ENCODE peak calls at places on chromosomes 16 and 17, in five cellular contexts. One of them, this sample, is unnamed. For H3K9me2 and H3K36me3, the result is how much of the 10 kb centered on the place peaks cover.

GRCh38 chr17:41810659-41811548 is 845 bp downstream of the P3H4 start:
- DNase-seq in GM23338: peak
- DNase-seq in GM23248: peak
- DNase-seq in HCT116: no peak
- DNase-seq in OCI-LY7: no peak
- DNase-seq in this sample: no peak

GRCh38 chr16:50925758-50926357 is 184.0 kb downstream of the CYLD start:
- DNase-seq in OCI-LY7: no peak
- DNase-seq in HCT116: no peak
- DNase-seq in GM23248: peak
- DNase-seq in GM23338: no peak
- DNase-seq in this sample: no peak

GRCh38 chr17:28942925-28943324 is 8.4 kb downstream of the PHF12 start:
- DNase-seq in OCI-LY7: no peak
- DNase-seq in GM23338: no peak
- DNase-seq in GM23248: no peak
- DNase-seq in HCT116: no peak
- DNase-seq in this sample: no peak

GRCh38 chr16:27379919-27380318 is 22.1 kb upstream of the IL21R start:
- DNase-seq in HCT116: no peak
- DNase-seq in GM23248: no peak
- DNase-seq in OCI-LY7: no peak
- DNase-seq in GM23338: no peak
- DNase-seq in this sample: no peak

GRCh38 chr16:12538667-12539081 is 265.0 kb downstream of the CPPED1 start:
- DNase-seq in OCI-LY7: no peak
- DNase-seq in GM23338: no peak
- DNase-seq in HCT116: no peak
- DNase-seq in GM23248: no peak
- DNase-seq in this sample: no peak

GRCh38 chr17:46773676-46774075 is 44.8 kb downstream of the WNT3 start:
- DNase-seq in GM23338: no peak
- DNase-seq in HCT116: no peak
- DNase-seq in OCI-LY7: no peak
- DNase-seq in GM23248: no peak
- DNase-seq in this sample: peak

GRCh38 chr16:84806256-84806889 is 13.4 kb upstream of the CRISPLD2 start:
- DNase-seq in GM23248: peak
- DNase-seq in OCI-LY7: no peak
- DNase-seq in GM23338: no peak
- DNase-seq in HCT116: no peak
- DNase-seq in this sample: peak

GRCh38 chr16:89071686-89072182 is 21.9 kb upstream of the ACSF3 start:
- DNase-seq in OCI-LY7: no peak
- DNase-seq in GM23338: no peak
- DNase-seq in GM23248: no peak
- DNase-seq in HCT116: no peak
- DNase-seq in this sample: no peak

GRCh38 chr17:20234266-20234665 is 225.1 kb downstream of the SPECC1 start:
- DNase-seq in HCT116: no peak
- DNase-seq in GM23338: no peak
- DNase-seq in OCI-LY7: no peak
- DNase-seq in GM23248: no peak
- DNase-seq in this sample: no peak

GRCh38 chr16:75087040-75087979 is 29.3 kb downstream of the LDHD start:
- DNase-seq in GM23248: peak
- DNase-seq in GM23338: no peak
- DNase-seq in HCT116: no peak
- DNase-seq in OCI-LY7: no peak
- DNase-seq in this sample: no peak

GRCh38 chr16:25716186-25716585 is 24.4 kb downstream of the HS3ST4 start:
- DNase-seq in HCT116: no peak
- DNase-seq in GM23248: no peak
- DNase-seq in OCI-LY7: no peak
- DNase-seq in GM23338: peak
- DNase-seq in this sample: no peak

GRCh38 chr16:85202631-85203461 is 90.6 kb upstream of the CIBAR2 start:
- DNase-seq in GM23338: peak
- DNase-seq in GM23248: peak
- DNase-seq in HCT116: no peak
- DNase-seq in OCI-LY7: no peak
- DNase-seq in this sample: no peak

GRCh38 chr17:66985338-66985737 is 20.8 kb downstream of the CACNG4 start:
- DNase-seq in OCI-LY7: no peak
- DNase-seq in GM23248: no peak
- DNase-seq in GM23338: no peak
- DNase-seq in HCT116: no peak
- DNase-seq in this sample: no peak

GRCh38 chr17:17416007-17416399 is 60.8 kb upstream of the MED9 start:
- DNase-seq in OCI-LY7: peak
- DNase-seq in GM23248: peak
- DNase-seq in HCT116: peak
- DNase-seq in GM23338: peak
- DNase-seq in this sample: peak

GRCh38 chr16:70688266-70688742 is 2.5 kb upstream of the MTSS2 start:
- DNase-seq in HCT116: no peak
- DNase-seq in GM23338: peak
- DNase-seq in OCI-LY7: no peak
- DNase-seq in GM23248: peak
- DNase-seq in this sample: no peak

GRCh38 chr17:72427761-72428109 is 306.9 kb downstream of the SOX9 start:
- DNase-seq in GM23248: no peak
- DNase-seq in GM23338: no peak
- DNase-seq in HCT116: no peak
- DNase-seq in OCI-LY7: no peak
- DNase-seq in this sample: no peak

GRCh38 chr16:80682435-80683070 is 121.8 kb downstream of the CDYL2 start:
- DNase-seq in HCT116: no peak
- DNase-seq in GM23338: no peak
- DNase-seq in OCI-LY7: no peak
- DNase-seq in GM23248: peak
- DNase-seq in this sample: no peak

GRCh38 chr17:51154176-51154575 is 817 bp downstream of the NME1 start:
- DNase-seq in GM23248: peak
- DNase-seq in GM23338: no peak
- DNase-seq in OCI-LY7: peak
- DNase-seq in HCT116: no peak
- DNase-seq in this sample: no peak

GRCh38 chr17:39223907-39224777 is 1.6 kb downstream of the STAC2 start:
- DNase-seq in GM23248: no peak
- DNase-seq in OCI-LY7: no peak
- DNase-seq in HCT116: no peak
- DNase-seq in GM23338: no peak
- DNase-seq in this sample: no peak

GRCh38 chr17:41407226-41407625 is 9.8 kb upstream of the KRT31 start:
- DNase-seq in OCI-LY7: no peak
- DNase-seq in GM23248: no peak
- DNase-seq in HCT116: no peak
- DNase-seq in GM23338: no peak
- DNase-seq in this sample: no peak

DNA sequence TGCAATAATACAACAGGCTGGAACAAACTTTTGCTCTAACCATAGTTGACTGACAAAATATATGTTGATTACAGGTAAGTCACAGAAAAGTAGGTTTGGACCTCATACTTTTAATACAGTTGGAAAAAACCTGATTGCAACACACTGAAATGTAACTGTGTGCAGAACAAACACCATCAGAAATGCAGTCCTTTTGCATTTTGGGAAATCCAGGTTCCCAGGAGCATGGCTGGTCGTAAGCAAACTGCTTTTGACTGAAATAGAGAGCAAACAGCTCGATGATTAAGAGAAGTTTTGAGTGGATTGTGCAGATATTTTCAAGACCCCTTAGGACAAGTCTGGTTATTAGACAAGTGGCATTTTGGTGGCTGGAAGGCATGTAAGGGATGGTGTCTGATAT is 8.0 kb downstream of the IGF2BP1 start:
- DNase-seq in GM23338: no peak
- DNase-seq in HCT116: no peak
- DNase-seq in OCI-LY7: no peak
- DNase-seq in GM23248: no peak
- DNase-seq in this sample: no peak
- H3K4me2 ChIP-seq in GM23338: peak
- H3K4me2 ChIP-seq in HCT116: no peak
- H3K4me2 ChIP-seq in OCI-LY7: no peak
- H3K4me2 ChIP-seq in GM23248: no peak
- H3K4me2 ChIP-seq in this sample: no peak

GRCh38 chr17:2959371-2960130 is 103.9 kb downstream of the OR1D5 start:
- DNase-seq in GM23248: no peak
- DNase-seq in HCT116: no peak
- DNase-seq in GM23338: no peak
- DNase-seq in OCI-LY7: no peak
- DNase-seq in this sample: no peak
- H3K9me2 ChIP-seq in GM23248: under half
- H3K9me2 ChIP-seq in HCT116: under half
- H3K9me2 ChIP-seq in GM23338: under half
- H3K9me2 ChIP-seq in OCI-LY7: under half
- H3K9me2 ChIP-seq in this sample: under half

DNA sequence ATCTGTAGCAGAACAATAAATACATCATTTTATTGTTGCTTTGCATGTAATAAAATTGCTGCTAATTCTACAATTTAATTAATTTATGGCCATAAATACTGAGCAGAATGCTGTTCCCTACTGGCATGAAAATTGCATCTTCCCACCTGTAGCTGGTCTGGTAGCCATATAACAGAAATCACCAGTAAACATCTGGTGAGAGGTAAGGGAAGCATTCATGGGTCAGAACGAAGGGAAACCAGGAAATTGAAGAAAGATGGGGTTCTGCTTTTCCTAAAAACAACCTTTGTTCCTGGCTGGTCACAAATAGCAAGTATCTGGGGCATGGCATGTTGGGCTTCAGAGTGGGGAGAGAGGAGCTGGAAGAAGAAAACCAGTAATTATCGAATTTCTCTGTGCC is 128.4 kb downstream of the CDH11 start:
- DNase-seq in OCI-LY7: no peak
- DNase-seq in HCT116: no peak
- DNase-seq in GM23338: no peak
- DNase-seq in GM23248: no peak
- DNase-seq in this sample: no peak
- H3K36me3 ChIP-seq in OCI-LY7: under half
- H3K36me3 ChIP-seq in HCT116: under half
- H3K36me3 ChIP-seq in GM23338: under half
- H3K36me3 ChIP-seq in GM23248: half or more
- H3K36me3 ChIP-seq in this sample: under half

DNA sequence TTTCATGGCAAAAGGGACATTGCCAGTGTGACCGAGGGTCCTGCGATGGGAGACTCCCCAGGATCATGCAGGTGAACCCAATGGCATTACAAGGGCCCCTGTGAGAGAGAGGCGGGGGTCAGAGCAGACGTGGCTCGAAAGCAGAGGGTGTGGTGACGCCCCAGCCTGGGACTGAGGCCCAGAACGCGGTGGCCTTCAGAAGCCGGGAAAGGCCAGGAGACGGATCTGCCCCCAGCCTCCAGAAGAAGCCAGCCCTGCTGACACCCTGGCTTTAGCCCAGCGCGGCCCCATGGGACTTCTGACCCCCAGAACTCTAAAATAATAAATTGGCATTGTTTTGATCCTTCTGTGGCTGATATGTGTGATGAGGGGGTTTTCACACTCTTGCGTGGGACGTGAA is 17.4 kb upstream of the ENPP7 start:
- DNase-seq in GM23248: no peak
- DNase-seq in GM23338: no peak
- DNase-seq in HCT116: no peak
- DNase-seq in OCI-LY7: no peak
- DNase-seq in this sample: no peak
- H3K4me2 ChIP-seq in GM23248: no peak
- H3K4me2 ChIP-seq in GM23338: no peak
- H3K4me2 ChIP-seq in HCT116: no peak
- H3K4me2 ChIP-seq in OCI-LY7: peak
- H3K4me2 ChIP-seq in this sample: no peak

GRCh38 chr17:74292495-74292894 is 18.5 kb downstream of the DNAI2 start:
- DNase-seq in GM23248: no peak
- DNase-seq in GM23338: no peak
- DNase-seq in HCT116: no peak
- DNase-seq in OCI-LY7: no peak
- DNase-seq in this sample: no peak
- H3K9me2 ChIP-seq in GM23248: under half
- H3K9me2 ChIP-seq in GM23338: under half
- H3K9me2 ChIP-seq in HCT116: under half
- H3K9me2 ChIP-seq in OCI-LY7: under half
- H3K9me2 ChIP-seq in this sample: under half

DNA sequence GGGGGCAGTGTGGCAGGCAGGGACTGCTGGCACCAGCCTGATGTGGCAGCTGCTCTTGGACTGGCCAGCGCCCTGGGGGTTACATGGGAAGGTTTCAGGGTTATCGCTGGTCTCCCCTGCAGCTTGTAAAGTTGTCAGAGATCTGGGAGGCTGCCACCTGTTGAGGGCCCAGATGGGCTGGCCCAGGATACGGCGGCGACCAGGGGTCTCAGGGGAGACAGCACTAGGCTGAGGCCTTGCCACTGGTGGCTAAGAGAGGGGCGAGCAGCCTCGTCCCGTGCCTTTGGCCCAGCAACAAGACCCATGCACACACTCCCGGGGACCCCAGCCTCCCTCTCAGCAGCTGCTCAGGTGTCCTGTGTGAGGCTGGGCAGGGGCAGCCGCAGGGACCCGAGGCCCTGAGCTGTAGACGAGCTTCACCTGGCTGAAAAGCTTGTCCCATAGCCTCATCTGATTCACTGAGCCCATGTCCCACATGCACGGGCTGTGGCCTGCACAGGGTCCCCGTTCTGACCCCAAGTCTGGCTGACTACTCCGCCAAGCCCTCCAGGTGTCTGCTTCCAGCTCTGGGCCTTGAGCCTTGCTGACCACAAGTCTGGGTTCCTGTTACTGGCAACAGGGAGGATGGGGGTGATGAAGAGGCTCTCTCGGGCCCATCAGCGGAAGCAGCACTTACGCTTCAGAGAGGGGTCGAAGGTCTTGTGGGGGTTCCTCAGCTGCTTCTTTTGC is 6.2 kb downstream of the DUS1L start:
- DNase-seq in OCI-LY7: no peak
- DNase-seq in HCT116: no peak
- DNase-seq in GM23338: peak
- DNase-seq in GM23248: no peak
- DNase-seq in this sample: no peak
- H3K36me3 ChIP-seq in OCI-LY7: half or more
- H3K36me3 ChIP-seq in HCT116: under half
- H3K36me3 ChIP-seq in GM23338: under half
- H3K36me3 ChIP-seq in GM23248: under half
- H3K36me3 ChIP-seq in this sample: under half

GRCh38 chr16:882256-882655 is 81.7 kb upstream of the GNG13 start:
- DNase-seq in GM23338: no peak
- DNase-seq in HCT116: no peak
- DNase-seq in GM23248: no peak
- DNase-seq in OCI-LY7: no peak
- DNase-seq in this sample: no peak
- H3K4me2 ChIP-seq in GM23338: no peak
- H3K4me2 ChIP-seq in HCT116: no peak
- H3K4me2 ChIP-seq in GM23248: no peak
- H3K4me2 ChIP-seq in OCI-LY7: no peak
- H3K4me2 ChIP-seq in this sample: no peak

This sample was measured in PC-9.